ENCODE peak calls at places on chromosomes 11 and 22, in eight cellular contexts. L is AG04449, K is progenitor cell of endocrine pancreas, P is AG10803, I is CD14-positive monocyte, N is chondrocyte, H is AG04450, V is cardiac fibroblast. U is an unnamed sample.

GRCh38 chr22:36586852-36587251 is 57.9 kb upstream of the EIF3D start:
- DNase-seq in V (no peak), L (no peak), K (no peak), P (no peak), I (no peak), N (no peak), H (no peak), U (no peak)

GRCh38 chr11:75028321-75029097 is 39.8 kb downstream of the NEU3 start:
- DNase-seq in K (no peak), I (no peak), N (no peak), L (no peak), H (no peak), P (peak), V (no peak), U (no peak)

GRCh38 chr22:19576460-19577421 is 52.5 kb upstream of the CLDN5 start:
- DNase-seq in P (peak), L (no peak), N (no peak), I (peak), H (no peak), K (no peak), V (peak), U (no peak)

GRCh38 chr11:44528581-44528980 is 36.9 kb upstream of the CD82 start:
- DNase-seq in H (no peak), V (no peak), K (no peak), N (no peak), I (no peak), P (no peak), L (no peak), U (no peak)

GRCh38 chr11:120324932-120325810 is at the start of gene TLCD5:
- DNase-seq in N (no peak), P (peak), K (peak), I (no peak), L (no peak), H (no peak), V (peak), U (no peak)

GRCh38 chr22:27801197-27801615 is 350 bp downstream of the MN1 start:
- DNase-seq in P (no peak), K (peak), N (no peak), L (no peak), I (no peak), H (no peak), V (peak), U (no peak)

GRCh38 chr11:123235117-123235686 is 40.2 kb upstream of the CLMP start:
- DNase-seq in V (peak), I (no peak), L (no peak), P (no peak), N (no peak), K (no peak), H (no peak), U (no peak)

GRCh38 chr11:128247235-128247594 is 340.1 kb downstream of the ETS1 start:
- DNase-seq in V (no peak), H (no peak), N (no peak), K (no peak), L (no peak), I (no peak), P (peak), U (no peak)

GRCh38 chr22:46003271-46004091 is 26.5 kb upstream of the WNT7B start:
- DNase-seq in P (no peak), V (no peak), N (peak), H (no peak), I (no peak), K (no peak), L (no peak), U (no peak)

GRCh38 chr11:105524286-105524685 is 85.6 kb upstream of the GRIA4 start:
- DNase-seq in P (no peak), K (no peak), H (no peak), V (no peak), L (no peak), I (no peak), N (no peak), U (no peak)

GRCh38 chr22:20498913-20499312 is 3.3 kb upstream of the KLHL22 start:
- DNase-seq in V (no peak), N (no peak), L (no peak), H (no peak), K (no peak), P (no peak), I (no peak), U (no peak)

GRCh38 chr11:35324981-35325380 is 94.4 kb downstream of the SLC1A2 start:
- DNase-seq in N (no peak), P (peak), I (no peak), K (no peak), H (no peak), V (peak), L (no peak), U (no peak)

GRCh38 chr11:73203322-73203721 is 14.8 kb upstream of the P2RY2 start:
- DNase-seq in V (no peak), I (no peak), L (no peak), H (no peak), P (no peak), K (no peak), N (peak), U (no peak)

GRCh38 chr11:71304491-71304890 is 52.1 kb upstream of the SHANK2 start:
- DNase-seq in V (no peak), I (no peak), L (no peak), H (no peak), K (no peak), P (no peak), N (peak), U (no peak)

GRCh38 chr11:112315057-112315720 is 54.5 kb upstream of the PLET1 start:
- DNase-seq in I (no peak), K (no peak), P (no peak), H (no peak), N (no peak), L (no peak), V (no peak), U (no peak)

GRCh38 chr22:19626666-19627065 is 87.6 kb upstream of the SEPTIN5 start:
- DNase-seq in P (no peak), K (no peak), I (no peak), L (no peak), N (no peak), H (no peak), V (no peak), U (no peak)

GRCh38 chr11:45185228-45185729 is 38.8 kb downstream of the PRDM11 start:
- DNase-seq in K (no peak), N (no peak), V (no peak), H (no peak), L (no peak), P (no peak), I (no peak), U (no peak)

GRCh38 chr11:47161134-47161854 is 15.4 kb downstream of the ARFGAP2 start:
- DNase-seq in P (peak), N (no peak), L (no peak), V (peak), I (no peak), H (no peak), K (peak), U (peak)

GRCh38 chr11:113645593-113646349 is 60.3 kb downstream of the TMPRSS5 start:
- DNase-seq in H (no peak), L (no peak), P (peak), V (no peak), K (no peak), I (no peak), N (no peak), U (no peak)

GRCh38 chr11:68379216-68379615 is 66.8 kb downstream of the LRP5 start:
- DNase-seq in N (no peak), I (no peak), H (no peak), V (no peak), K (no peak), P (no peak), L (no peak), U (no peak)

GRCh38 chr11:123584737-123585136 is 69.7 kb downstream of the SCN3B start:
- DNase-seq in L (no peak), P (no peak), K (no peak), H (no peak), I (no peak), N (no peak), V (no peak), U (no peak)

GRCh38 chr11:1005913-1006312 is 30.6 kb downstream of the MUC6 start:
- DNase-seq in H (no peak), N (no peak), I (no peak), V (no peak), K (no peak), P (no peak), L (no peak), U (no peak)

GRCh38 chr11:76680517-76681425 is 10.2 kb upstream of the LRRC32 start:
- DNase-seq in H (no peak), V (peak), N (no peak), P (peak), K (peak), I (peak), L (no peak), U (peak)

GRCh38 chr11:131912127-131912526 is 541.7 kb downstream of the NTM start:
- DNase-seq in N (no peak), L (no peak), H (no peak), I (no peak), P (no peak), V (no peak), K (no peak), U (no peak)

GRCh38 chr11:76796511-76797203 is 13.5 kb downstream of the TSKU start:
- DNase-seq in P (no peak), I (no peak), V (no peak), K (no peak), L (no peak), H (no peak), N (no peak), U (no peak)

GRCh38 chr11:118010738-118011461 is 24.7 kb downstream of the IL10RA start:
- DNase-seq in P (no peak), L (no peak), N (no peak), K (no peak), H (no peak), V (no peak), I (peak), U (no peak)
- TF ChIP-seq CTCF in P (no peak), L (no peak), N (no peak), K (no peak), H (no peak), V (no peak), I (no peak), U (no peak)

GRCh38 chr11:125428486-125429173 is 67.4 kb downstream of the FEZ1 start:
- DNase-seq in K (no peak), N (no peak), H (no peak), P (no peak), V (no peak), L (no peak), I (no peak), U (no peak)

GRCh38 chr11:125418396-125418795 is 77.7 kb downstream of the FEZ1 start:
- DNase-seq in N (no peak), H (no peak), V (no peak), K (no peak), L (no peak), P (no peak), I (no peak), U (no peak)

GRCh38 chr11:125426818-125427528 is 69.1 kb downstream of the FEZ1 start:
- DNase-seq in V (no peak), L (no peak), P (no peak), N (no peak), H (no peak), K (no peak), I (no peak), U (no peak)

GRCh38 chr11:125425601-125426000 is 70.5 kb downstream of the FEZ1 start:
- DNase-seq in N (no peak), K (no peak), V (no peak), I (no peak), L (no peak), P (no peak), H (no peak), U (no peak)

GRCh38 chr11:125423247-125423849 is 72.7 kb downstream of the FEZ1 start:
- DNase-seq in K (no peak), I (no peak), V (no peak), H (no peak), N (no peak), P (no peak), L (no peak), U (no peak)
- TF ChIP-seq CTCF in K (peak), I (peak), V (peak), H (peak), N (peak), P (peak), L (peak), U (peak)

DNA sequence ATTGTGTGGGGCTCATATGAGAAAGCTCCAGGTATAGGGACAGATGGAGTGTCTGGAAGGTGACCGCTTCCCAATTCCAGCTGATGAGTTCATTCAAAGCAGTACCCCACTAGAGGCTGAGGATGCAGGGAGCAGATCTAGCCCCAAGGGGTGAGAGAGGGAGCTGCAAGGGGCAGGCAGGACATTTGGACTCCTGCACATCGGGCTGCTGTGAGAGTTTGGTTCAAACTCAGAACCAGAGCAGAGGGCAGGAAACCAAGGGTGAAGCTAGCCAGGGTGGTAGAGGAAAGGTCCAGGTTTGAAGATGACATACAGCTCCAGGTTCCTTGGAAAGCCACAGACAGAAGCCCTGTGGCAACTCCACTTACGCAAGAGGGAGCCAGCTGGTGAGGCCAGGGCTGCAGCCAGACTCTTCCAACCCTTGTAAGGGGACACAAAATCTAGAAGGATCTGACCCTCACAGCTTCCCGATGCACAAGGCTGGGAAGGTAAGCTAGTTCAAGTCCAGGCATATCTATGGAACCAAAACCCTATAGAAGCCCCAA is 1.9 kb downstream of the CSNK2A3 start:
- DNase-seq in K (no peak), P (no peak), L (no peak), I (no peak), V (no peak), N (no peak), H (no peak), U (no peak)
- TF ChIP-seq CTCF in K (no peak), P (no peak), L (no peak), I (no peak), V (no peak), N (no peak), H (no peak), U (no peak)

DNA sequence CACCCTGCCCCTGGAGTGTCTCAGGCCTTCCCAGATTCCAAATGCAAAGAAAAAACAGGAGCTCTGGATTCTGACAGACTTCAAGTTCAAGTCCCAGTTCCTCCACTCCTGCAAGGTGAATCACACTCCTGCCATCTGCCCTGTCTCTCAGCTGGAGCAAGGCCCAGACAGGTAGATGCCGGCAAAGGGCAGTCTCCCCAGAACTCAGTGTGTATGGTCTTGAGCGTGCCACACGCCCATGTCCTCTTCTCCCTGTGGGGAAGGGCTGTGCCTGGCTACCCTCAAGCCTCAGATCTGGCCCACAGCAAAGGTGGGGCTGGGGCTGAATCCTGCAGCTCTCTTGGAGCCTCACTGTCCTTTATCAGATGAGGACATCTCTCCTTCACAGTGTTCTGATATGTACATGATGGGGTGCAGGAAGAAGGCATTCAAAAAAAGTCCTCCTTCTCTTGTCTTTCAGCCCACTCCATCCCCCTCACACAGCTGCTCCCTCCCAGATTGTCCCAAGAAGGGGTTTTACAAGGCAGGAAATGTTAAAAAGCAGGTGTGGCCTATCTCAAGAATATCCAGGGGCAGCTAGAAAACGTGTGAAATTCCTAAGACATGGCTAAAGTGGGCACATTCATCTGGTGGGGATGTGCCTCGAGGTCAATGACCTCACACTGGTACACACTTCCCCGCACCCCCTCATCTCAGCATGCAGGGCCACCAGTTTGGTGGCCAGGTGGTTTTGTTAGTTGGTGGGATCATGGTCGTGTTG is 27.7 kb upstream of the ARFGAP3 start:
- DNase-seq in L (no peak), H (no peak), P (no peak), V (no peak), I (no peak), N (no peak), K (no peak), U (no peak)
- TF ChIP-seq CTCF in L (no peak), H (no peak), P (no peak), V (no peak), I (no peak), N (no peak), K (no peak), U (no peak)